ENCODE peak calls at places on chromosomes 6 and 20, in seven cellular contexts. E is upper lobe of right lung, Y is body of pancreas, T is spleen, V is A549, R is fibroblast of lung, B is heart left ventricle. G is an unnamed sample.

GRCh38 chr20:3121271-3121911 is 36.9 kb upstream of the AVP start:
- DNase-seq in E (no peak), Y (no peak), T (no peak), V (no peak), R (no peak), B (no peak), G (no peak)

GRCh38 chr6:125546827-125547226 is 202.6 kb upstream of the HEY2 start:
- DNase-seq in E (no peak), Y (peak; percentile 12), T (no peak), V (peak; percentile 26), R (peak; percentile 20), B (no peak), G (no peak)

GRCh38 chr6:45415315-45415714 is 37.6 kb upstream of the SUPT3H start:
- DNase-seq in E (no peak), Y (no peak), T (no peak), V (no peak), R (no peak), B (no peak), G (no peak)

GRCh38 chr20:21808863-21809664 is 103.6 kb downstream of the PAX1 start:
- DNase-seq in E (peak; percentile 75), Y (peak; percentile 38), T (peak; percentile 83), V (peak; percentile 29), R (no peak), B (peak; percentile 76), G (no peak)

GRCh38 chr20:25148181-25148981 is 47.1 kb upstream of the ENTPD6 start:
- DNase-seq in E (no peak), Y (peak; percentile 61), T (peak; percentile 80), V (no peak), R (peak; percentile 50), B (no peak), G (no peak)

GRCh38 chr6:42293579-42293978 is 75.9 kb upstream of the MRPS10 start:
- DNase-seq in E (no peak), Y (no peak), T (no peak), V (no peak), R (no peak), B (no peak), G (no peak)

GRCh38 chr6:151690768-151691562 is 116.5 kb upstream of the ESR1 start:
- DNase-seq in E (no peak), Y (peak; percentile 25), T (no peak), V (no peak), R (peak; percentile 15), B (no peak), G (no peak)

GRCh38 chr6:52195886-52196285 is 9.7 kb downstream of the IL17A start:
- DNase-seq in E (no peak), Y (no peak), T (no peak), V (no peak), R (no peak), B (no peak), G (no peak)

GRCh38 chr6:140438346-140438735 is 1063.9 kb upstream of the CITED2 start:
- DNase-seq in E (no peak), Y (no peak), T (no peak), V (no peak), R (no peak), B (no peak), G (no peak)

GRCh38 chr20:1718604-1719384 is 61.2 kb upstream of the SIRPG start:
- DNase-seq in E (no peak), Y (peak; percentile 16), T (no peak), V (peak; percentile 14), R (peak; percentile 36), B (no peak), G (peak; percentile 92)

GRCh38 chr20:25005220-25005619 is 12.7 kb upstream of the APMAP start:
- DNase-seq in E (peak; percentile 27), Y (peak; percentile 50), T (no peak), V (peak; percentile 21), R (peak; percentile 19), B (no peak), G (no peak)

GRCh38 chr6:51292659-51293058 is 474.0 kb downstream of the TFAP2B start:
- DNase-seq in E (no peak), Y (no peak), T (no peak), V (no peak), R (no peak), B (no peak), G (no peak)

GRCh38 chr20:37277253-37277593 is 12.2 kb upstream of the MANBAL start:
- DNase-seq in E (no peak), Y (no peak), T (no peak), V (no peak), R (no peak), B (no peak), G (no peak)

GRCh38 chr20:37278966-37279590 is 10.4 kb upstream of the MANBAL start:
- DNase-seq in E (no peak), Y (no peak), T (no peak), V (no peak), R (no peak), B (no peak), G (no peak)

GRCh38 chr20:37273988-37274387 is 12.4 kb upstream of the GHRH start:
- DNase-seq in E (no peak), Y (no peak), T (no peak), V (no peak), R (no peak), B (no peak), G (no peak)

GRCh38 chr20:37275125-37275524 is 13.5 kb upstream of the GHRH start:
- DNase-seq in E (no peak), Y (no peak), T (no peak), V (no peak), R (no peak), B (no peak), G (no peak)

GRCh38 chr20:37276494-37277252 is 12.8 kb upstream of the MANBAL start:
- DNase-seq in E (no peak), Y (peak; percentile 74), T (no peak), V (peak; percentile 51), R (peak; percentile 95), B (no peak), G (no peak)
- TF ChIP-seq CTCF in E (peak; percentile 30), Y (no peak), T (no peak), V (peak; percentile 42), R (peak; percentile 56), B (peak; percentile 53), G (peak; percentile 37)

GRCh38 chr6:7166410-7167293 is 58.9 kb downstream of the RREB1 start:
- DNase-seq in E (no peak), Y (no peak), T (no peak), V (no peak), R (peak; percentile 90), B (no peak), G (no peak)
- H3K27ac ChIP-seq in E (peak overlapping the region; percentile 68), Y (peak overlapping the region; percentile 58), T (peak overlapping the region; percentile 70), V (no peak overlapping the region), R (peak overlapping the region; percentile 79), B (peak overlapping the region; percentile 17), G (peak overlapping the region; percentile 78)

DNA sequence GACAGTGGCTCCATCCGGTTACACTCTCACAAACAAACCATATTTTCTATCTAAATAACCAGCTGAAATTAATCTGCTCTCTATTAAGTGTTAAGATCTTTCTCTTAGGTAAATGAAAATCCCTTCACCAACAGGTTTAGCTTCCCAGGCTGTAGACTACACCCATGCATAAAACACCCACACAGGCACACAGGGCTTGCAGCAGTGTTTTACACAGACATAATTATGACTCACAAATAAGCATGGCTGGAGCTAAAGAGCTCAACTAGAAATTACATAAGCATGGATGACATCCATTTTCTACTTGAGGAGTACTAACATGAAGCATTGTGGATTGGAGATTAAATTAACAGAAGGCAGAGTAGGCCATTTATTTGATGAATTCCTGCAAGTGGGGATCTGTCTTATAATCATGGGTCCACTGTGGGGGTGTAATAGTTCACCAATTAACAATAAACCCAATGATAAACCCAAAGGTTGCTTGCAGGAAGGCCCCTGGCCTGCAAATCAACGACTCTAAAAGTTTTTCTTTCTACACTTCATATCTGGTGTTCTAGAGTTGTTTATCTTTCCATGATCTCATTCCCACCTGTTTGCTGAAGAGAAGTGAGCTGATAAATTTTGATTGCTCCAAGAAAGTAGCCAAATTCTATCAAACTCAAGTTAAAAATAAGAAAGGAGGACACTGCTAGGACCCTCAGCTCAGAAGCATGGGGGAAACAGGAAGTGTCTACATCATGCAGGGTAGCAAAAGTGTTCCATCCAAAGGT is 33.8 kb upstream of the E2F3 start:
- DNase-seq in E (no peak), Y (no peak), T (no peak), V (no peak), R (no peak), B (no peak), G (no peak)
- TF ChIP-seq CTCF in E (no peak), Y (no peak), T (no peak), V (no peak), R (no peak), B (no peak), G (no peak)

GRCh38 chr6:2982464-2983121 is 11.2 kb upstream of the SERPINB6 start:
- DNase-seq in E (no peak), Y (no peak), T (no peak), V (no peak), R (no peak), B (no peak), G (no peak)

GRCh38 chr6:2978923-2979322 is 7.6 kb upstream of the SERPINB6 start:
- DNase-seq in E (no peak), Y (no peak), T (no peak), V (no peak), R (no peak), B (no peak), G (no peak)

GRCh38 chr6:2979819-2980464 is 8.6 kb upstream of the SERPINB6 start:
- DNase-seq in E (no peak), Y (no peak), T (no peak), V (peak; percentile 18), R (no peak), B (no peak), G (no peak)

GRCh38 chr6:2977799-2978558 is 6.6 kb upstream of the SERPINB6 start:
- DNase-seq in E (no peak), Y (no peak), T (no peak), V (no peak), R (no peak), B (no peak), G (no peak)

GRCh38 chr6:2980465-2980855 is 9.1 kb upstream of the SERPINB6 start:
- DNase-seq in E (no peak), Y (no peak), T (no peak), V (no peak), R (no peak), B (no peak), G (no peak)
- H3K27ac ChIP-seq in E (peak overlapping the region; percentile 71), Y (peak overlapping the region; percentile 49), T (peak overlapping the region; percentile 78), V (peak overlapping the region; percentile 70), R (no peak overlapping the region), B (no peak overlapping the region), G (no peak overlapping the region)